ENCODE peak calls at places on chromosome 17, in seven cellular contexts. Q is HL-60, P is esophagus squamous epithelium, S is fibroblast of pulmonary artery, C is astrocyte of the spinal cord, K is OCI-LY7, G is heart right ventricle. F is an unnamed sample.

GRCh38 chr17:62703269-62703775 is 75.9 kb downstream of the MRC2 start:
- DNase-seq in Q (no peak), P (no peak), S (no peak), C (peak; percentile 39), K (no peak), G (no peak), F (no peak)

GRCh38 chr17:72514888-72515287 is 394.1 kb downstream of the SOX9 start:
- DNase-seq in Q (no peak), P (no peak), S (peak; percentile 81), C (peak; percentile 91), K (no peak), G (peak; percentile 25), F (no peak)

GRCh38 chr17:10033982-10034381 is 128.9 kb upstream of the RCVRN start:
- DNase-seq in Q (peak; percentile 83), P (no peak), S (no peak), C (no peak), K (no peak), G (no peak), F (no peak)

GRCh38 chr17:2181206-2181983 is 122.2 kb downstream of the SMG6 start:
- DNase-seq in Q (no peak), P (no peak), S (peak; percentile 96), C (peak; percentile 96), K (no peak), G (peak; percentile 75), F (peak; percentile 77)

GRCh38 chr17:80970044-80970761 is 21.4 kb upstream of the CHMP6 start:
- DNase-seq in Q (no peak), P (no peak), S (peak; percentile 33), C (no peak), K (peak; percentile 48), G (peak; percentile 57), F (no peak)

GRCh38 chr17:11582217-11582616 is 16.1 kb upstream of the DNAH9 start:
- DNase-seq in Q (no peak), P (no peak), S (no peak), C (no peak), K (no peak), G (no peak), F (no peak)

GRCh38 chr17:77189148-77189547 is 48.4 kb downstream of the SEC14L1 start:
- DNase-seq in Q (no peak), P (no peak), S (no peak), C (no peak), K (peak; percentile 27), G (no peak), F (no peak)

GRCh38 chr17:41959336-41960095 is 7.1 kb upstream of the CNP start:
- DNase-seq in Q (no peak), P (no peak), S (peak; percentile 78), C (peak; percentile 50), K (peak; percentile 61), G (no peak), F (no peak)

GRCh38 chr17:29039764-29040598 is 3.0 kb upstream of the PIPOX start:
- DNase-seq in Q (no peak), P (no peak), S (peak; percentile 95), C (peak; percentile 90), K (no peak), G (no peak), F (peak; percentile 83)

GRCh38 chr17:57629470-57629869 is 115.6 kb downstream of the CCDC182 start:
- DNase-seq in Q (peak; percentile 81), P (no peak), S (no peak), C (no peak), K (peak; percentile 94), G (no peak), F (no peak)

GRCh38 chr17:77601054-77601979 is 357.2 kb upstream of the TNRC6C start:
- DNase-seq in Q (no peak), P (no peak), S (no peak), C (no peak), K (no peak), G (peak; percentile 75), F (no peak)

GRCh38 chr17:11598274-11599221 is at the start of gene DNAH9:
- DNase-seq in Q (no peak), P (peak; percentile 37), S (peak; percentile 47), C (peak; percentile 22), K (no peak), G (peak; percentile 95), F (no peak)

GRCh38 chr17:7215652-7216139 is 3.9 kb downstream of the DLG4 start:
- DNase-seq in Q (no peak), P (no peak), S (no peak), C (no peak), K (peak; percentile 25), G (no peak), F (no peak)

GRCh38 chr17:7217113-7217987 is 2.3 kb downstream of the DLG4 start:
- DNase-seq in Q (no peak), P (no peak), S (peak; percentile 84), C (peak; percentile 81), K (peak; percentile 68), G (peak; percentile 52), F (no peak)

GRCh38 chr17:7218166-7218565 is 1.5 kb downstream of the DLG4 start:
- DNase-seq in Q (no peak), P (no peak), S (no peak), C (no peak), K (no peak), G (no peak), F (no peak)

GRCh38 chr17:7215136-7215638 is 4.4 kb downstream of the DLG4 start:
- DNase-seq in Q (no peak), P (no peak), S (no peak), C (no peak), K (no peak), G (no peak), F (peak; percentile 83)

DNA sequence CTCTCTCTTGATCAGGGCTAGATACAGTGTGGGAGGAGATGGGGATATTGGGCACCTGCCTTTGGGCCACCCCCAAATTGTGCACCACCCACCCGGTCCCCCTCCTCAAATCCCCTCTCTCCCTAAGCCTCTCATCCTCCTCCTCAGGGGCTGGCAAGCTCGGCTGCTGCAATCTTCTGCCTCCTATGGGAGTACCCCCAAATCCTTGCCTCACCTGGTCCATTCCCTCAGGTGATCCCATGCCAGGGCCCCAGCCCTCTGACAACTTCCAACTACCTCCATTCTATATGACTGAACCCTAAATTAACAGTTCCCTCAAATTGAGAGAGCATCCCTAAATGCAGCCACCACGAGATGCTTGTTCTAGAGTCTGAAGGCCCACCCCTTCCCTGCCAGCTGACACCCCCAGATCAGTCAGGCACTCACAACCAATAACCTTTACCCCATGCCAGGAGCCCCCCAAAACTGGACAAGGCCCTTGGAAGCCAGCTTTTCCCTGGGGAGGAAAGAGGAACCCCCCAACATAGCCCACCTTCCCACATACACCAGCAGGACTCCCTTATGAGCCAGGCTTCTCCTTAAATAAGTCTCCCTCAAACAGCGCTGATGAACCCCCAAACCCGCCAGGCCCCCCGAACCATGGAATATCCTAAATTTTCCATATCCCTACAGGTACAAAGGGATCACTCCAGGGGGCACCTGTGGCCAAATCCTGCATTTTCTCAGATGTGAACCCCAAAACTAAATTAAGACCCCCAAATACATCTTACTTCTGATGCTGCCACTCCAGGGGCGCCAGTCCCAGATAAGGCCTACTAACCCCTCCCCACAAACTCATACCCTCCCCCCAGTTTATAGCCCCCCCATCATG is 3.2 kb downstream of the DLG4 start:
- DNase-seq in Q (no peak), P (no peak), S (no peak), C (no peak), K (peak; percentile 22), G (no peak), F (no peak)
- H3K4me3 ChIP-seq in Q (peak overlapping the region; percentile 36), P (peak overlapping the region; percentile 73), S (peak overlapping the region; percentile 80), C (peak overlapping the region; percentile 71), K (peak overlapping the region; percentile 75), G (peak overlapping the region; percentile 29), F (peak overlapping the region; percentile 55)

GRCh38 chr17:7634384-7634783 is 4.4 kb downstream of the SHBG start:
- DNase-seq in Q (no peak), P (no peak), S (peak; percentile 64), C (peak; percentile 9), K (no peak), G (peak; percentile 66), F (no peak)
- TF ChIP-seq CTCF in Q (no peak), P (no peak), S (peak; percentile 77), C (peak; percentile 70), K (peak; percentile 42), G (peak; percentile 57), F (peak; percentile 85)

GRCh38 chr17:50372222-50372621 is 762 bp downstream of the MRPL27 start:
- DNase-seq in Q (no peak), P (no peak), S (no peak), C (no peak), K (no peak), G (no peak), F (no peak)

GRCh38 chr17:50375858-50376538 is 3.0 kb downstream of the EME1 start:
- DNase-seq in Q (no peak), P (no peak), S (no peak), C (no peak), K (no peak), G (no peak), F (no peak)

GRCh38 chr17:50371526-50371925 is 1.5 kb downstream of the MRPL27 start:
- DNase-seq in Q (no peak), P (no peak), S (no peak), C (no peak), K (no peak), G (no peak), F (no peak)

GRCh38 chr17:50372708-50373556 is at the start of the genes EME1 and MRPL27:
- DNase-seq in Q (peak; percentile 89), P (peak; percentile 38), S (peak; percentile 85), C (peak; percentile 88), K (peak; percentile 95), G (peak; percentile 80), F (peak; percentile 39)

GRCh38 chr17:50373705-50374104 is 676 bp downstream of the EME1 start:
- DNase-seq in Q (no peak), P (no peak), S (no peak), C (no peak), K (no peak), G (no peak), F (no peak)
- H3K4me3 ChIP-seq in Q (peak overlapping the region; percentile 61), P (peak overlapping the region; percentile 97), S (peak overlapping the region; percentile 89), C (peak overlapping the region; percentile 96), K (peak overlapping the region; percentile 91), G (no peak overlapping the region), F (peak overlapping the region; percentile 99)

GRCh38 chr17:44354582-44355309 is 8.9 kb downstream of the FAM171A2 start:
- DNase-seq in Q (no peak), P (no peak), S (no peak), C (no peak), K (peak; percentile 66), G (peak; percentile 70), F (no peak)
- TF ChIP-seq CTCF in Q (peak; percentile 2), P (no peak), S (no peak), C (peak; percentile 28), K (peak; percentile 63), G (peak; percentile 29), F (peak; percentile 52)

GRCh38 chr17:58679263-58680037 is 12.4 kb downstream of the TEX14 start:
- DNase-seq in Q (no peak), P (no peak), S (peak; percentile 91), C (peak; percentile 72), K (no peak), G (no peak), F (no peak)
- H3K4me3 ChIP-seq in Q (no peak overlapping the region), P (no peak overlapping the region), S (no peak overlapping the region), C (no peak overlapping the region), K (no peak overlapping the region), G (no peak overlapping the region), F (no peak overlapping the region)

DNA sequence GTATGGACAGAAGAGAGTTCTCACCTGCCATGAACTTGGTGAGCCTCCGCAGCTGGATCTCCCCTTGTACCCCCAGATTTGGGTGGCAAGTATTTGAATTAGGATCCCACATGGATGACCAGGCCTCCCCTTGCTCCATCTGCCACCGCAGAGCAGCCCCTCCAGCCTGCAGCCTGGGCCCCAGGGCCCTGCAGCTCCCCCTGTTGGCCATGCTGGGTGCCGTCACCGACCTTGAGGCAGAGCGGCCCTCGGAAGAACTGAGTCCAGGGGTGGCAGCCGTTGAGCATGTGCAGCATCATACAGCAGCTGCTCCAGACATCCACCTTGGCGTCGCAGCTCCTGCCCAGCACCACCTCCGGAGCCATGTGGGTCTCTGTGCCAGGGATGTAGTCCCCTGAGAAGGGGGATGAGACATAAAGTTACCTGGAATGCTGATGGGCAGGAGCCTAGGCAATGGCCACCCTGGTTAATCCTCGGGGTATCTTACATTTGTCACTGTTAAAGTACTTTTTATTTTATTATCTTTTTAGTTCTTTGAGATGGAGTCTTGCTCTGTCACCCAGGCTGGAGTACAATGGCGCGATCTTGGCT is 9.0 kb upstream of the SPATA32 start:
- DNase-seq in Q (no peak), P (no peak), S (no peak), C (no peak), K (peak; percentile 46), G (no peak), F (no peak)
- TF ChIP-seq CTCF in Q (peak; percentile 74), P (no peak), S (peak; percentile 58), C (peak; percentile 72), K (peak; percentile 84), G (peak; percentile 55), F (peak; percentile 69)

F was measured in retinal pigment epithelial cell.